ENCODE peak calls at places on chromosomes 5 and 9, in eight cellular contexts. Y is Ammon's horn; W is T-helper 1 cell; T is cerebellar cortex; R is AG10803; E is stimulated activated CD4-positive, alpha-beta T cell treated with anti-CD3 and anti-CD28 coated beads, Interleukin-1b, Interleukin-23, amount 100 ng/mL, for 48 hours; K is CD8-positive, alpha-beta T cell; Z is HCEC 1CT. G is an unnamed sample.
A peak's percentile ranks its signal among the peaks of the same experiment; 100 is the strongest.

GRCh38 chr5:66987126-66987525 is 209.5 kb downstream of the CD180 start:
- DNase-seq in W (no peak), R (no peak), Y (no peak), E (no peak), K (no peak), T (no peak), Z (peak; percentile 50), G (no peak)

GRCh38 chr5:30502277-30502676 is 691.2 kb upstream of the CDH6 start:
- DNase-seq in W (no peak), Y (no peak), R (no peak), Z (no peak), E (no peak), K (no peak), T (no peak), G (no peak)

GRCh38 chr5:170184007-170184687 is 48.6 kb upstream of the C5orf58 start:
- DNase-seq in E (peak; percentile 40), T (peak; percentile 52), W (no peak), K (no peak), Y (peak; percentile 60), Z (peak; percentile 9), R (peak; percentile 44), G (no peak)

GRCh38 chr5:50553560-50553984 is 112.5 kb upstream of the EMB start:
- DNase-seq in T (no peak), K (no peak), Y (peak; percentile 15), Z (no peak), E (no peak), R (no peak), W (no peak), G (no peak)

GRCh38 chr9:134403682-134404301 is 77.5 kb downstream of the RXRA start:
- DNase-seq in R (peak; percentile 97), W (no peak), Z (no peak), K (peak; percentile 59), T (peak; percentile 81), E (peak; percentile 22), Y (peak; percentile 86), G (peak; percentile 49)

GRCh38 chr5:53249529-53249928 is 140.0 kb upstream of the MOCS2 start:
- DNase-seq in Z (peak; percentile 95), E (no peak), W (no peak), T (no peak), Y (no peak), R (peak; percentile 97), K (no peak), G (peak; percentile 16)

GRCh38 chr5:98927988-98928801 is 612 bp downstream of the CHD1 start:
- DNase-seq in Y (peak; percentile 57), Z (peak; percentile 51), E (peak; percentile 45), R (peak; percentile 50), K (peak; percentile 38), W (peak; percentile 34), T (peak; percentile 40), G (peak; percentile 40)

GRCh38 chr5:112534564-112534963 is 115.5 kb upstream of the EPB41L4A start:
- DNase-seq in Y (no peak), W (no peak), Z (no peak), R (no peak), E (no peak), T (no peak), K (no peak), G (no peak)

GRCh38 chr5:127665641-127666040 is 16.8 kb downstream of the CTXN3 start:
- DNase-seq in Y (no peak), K (no peak), W (no peak), R (no peak), T (no peak), Z (no peak), E (no peak), G (no peak)

GRCh38 chr5:109589983-109590382 is 99.7 kb upstream of the MAN2A1 start:
- DNase-seq in T (no peak), Y (no peak), W (no peak), Z (no peak), R (peak; percentile 2), K (no peak), E (no peak), G (no peak)

GRCh38 chr9:92236465-92236864 is 57.0 kb downstream of the IARS1 start:
- DNase-seq in W (no peak), T (no peak), Y (no peak), E (no peak), Z (no peak), R (no peak), K (no peak), G (no peak)

GRCh38 chr5:2291146-2291840 is 408.6 kb upstream of the IRX4 start:
- DNase-seq in T (no peak), R (no peak), Y (no peak), K (no peak), W (no peak), Z (no peak), E (no peak), G (no peak)

GRCh38 chr9:106075991-106076390 is 381.6 kb downstream of the TMEM38B start:
- DNase-seq in R (peak; percentile 91), T (no peak), E (no peak), Z (no peak), K (no peak), Y (no peak), W (no peak), G (no peak)

GRCh38 chr9:97109194-97109811 is 70.4 kb upstream of the CTSV start:
- DNase-seq in Y (peak; percentile 78), E (peak; percentile 32), R (peak; percentile 16), T (peak; percentile 58), K (peak; percentile 24), W (peak; percentile 8), Z (peak; percentile 38), G (no peak)

GRCh38 chr5:85334-85995 is 6.5 kb upstream of the PLEKHG4B start:
- DNase-seq in Z (no peak), R (no peak), Y (no peak), T (no peak), E (no peak), K (no peak), W (no peak), G (no peak)

G was measured in thoracic aorta.